ENCODE peak calls at places on chromosomes 12 and 14, in ten cellular contexts. One of them, this sample, is unnamed.

GRCh38 chr12:116666305-116666673 is 71.6 kb downstream of the SPRING1 start:
- DNase-seq in NCI-H446 treated with DMSO at 0.1 percent for 48 hours: no peak
- DNase-seq in progenitor cell of endocrine pancreas: no peak
- DNase-seq in AML-193: no peak
- DNase-seq in EL: no peak
- DNase-seq in NCI-H1092: no peak
- DNase-seq in HFFc6: no peak
- DNase-seq in smooth muscle cell of the brain vasculature: no peak
- DNase-seq in M059J: no peak
- DNase-seq in NCI-H2227 treated with DMSO at 0.1 percent for 48 hours: no peak
- DNase-seq in this sample: no peak

GRCh38 chr12:45991289-45992249 is 1.2 kb upstream of the SCAF11 start:
- DNase-seq in EL: peak
- DNase-seq in progenitor cell of endocrine pancreas: peak
- DNase-seq in M059J: peak
- DNase-seq in NCI-H446 treated with DMSO at 0.1 percent for 48 hours: peak
- DNase-seq in smooth muscle cell of the brain vasculature: no peak
- DNase-seq in NCI-H1092: peak
- DNase-seq in NCI-H2227 treated with DMSO at 0.1 percent for 48 hours: peak
- DNase-seq in HFFc6: peak
- DNase-seq in AML-193: peak
- DNase-seq in this sample: peak

GRCh38 chr12:69739287-69740191 is 879 bp downstream of the RAB3IP start:
- DNase-seq in progenitor cell of endocrine pancreas: peak
- DNase-seq in AML-193: peak
- DNase-seq in NCI-H2227 treated with DMSO at 0.1 percent for 48 hours: peak
- DNase-seq in NCI-H446 treated with DMSO at 0.1 percent for 48 hours: peak
- DNase-seq in EL: peak
- DNase-seq in M059J: peak
- DNase-seq in HFFc6: no peak
- DNase-seq in NCI-H1092: no peak
- DNase-seq in smooth muscle cell of the brain vasculature: no peak
- DNase-seq in this sample: peak

GRCh38 chr12:91991397-91992187 is 154.1 kb downstream of the BTG1 start:
- DNase-seq in NCI-H446 treated with DMSO at 0.1 percent for 48 hours: no peak
- DNase-seq in smooth muscle cell of the brain vasculature: no peak
- DNase-seq in HFFc6: no peak
- DNase-seq in AML-193: no peak
- DNase-seq in progenitor cell of endocrine pancreas: no peak
- DNase-seq in EL: no peak
- DNase-seq in NCI-H2227 treated with DMSO at 0.1 percent for 48 hours: no peak
- DNase-seq in M059J: no peak
- DNase-seq in NCI-H1092: no peak
- DNase-seq in this sample: no peak

GRCh38 chr12:75571651-75572050 is 60.2 kb upstream of the KRR1 start:
- DNase-seq in NCI-H2227 treated with DMSO at 0.1 percent for 48 hours: no peak
- DNase-seq in NCI-H1092: no peak
- DNase-seq in NCI-H446 treated with DMSO at 0.1 percent for 48 hours: no peak
- DNase-seq in M059J: no peak
- DNase-seq in AML-193: no peak
- DNase-seq in HFFc6: no peak
- DNase-seq in progenitor cell of endocrine pancreas: no peak
- DNase-seq in EL: no peak
- DNase-seq in smooth muscle cell of the brain vasculature: no peak
- DNase-seq in this sample: no peak

GRCh38 chr14:32809255-32809654 is 129.4 kb upstream of the NPAS3 start:
- DNase-seq in NCI-H1092: peak
- DNase-seq in progenitor cell of endocrine pancreas: no peak
- DNase-seq in HFFc6: no peak
- DNase-seq in NCI-H2227 treated with DMSO at 0.1 percent for 48 hours: no peak
- DNase-seq in AML-193: no peak
- DNase-seq in smooth muscle cell of the brain vasculature: no peak
- DNase-seq in M059J: no peak
- DNase-seq in EL: no peak
- DNase-seq in NCI-H446 treated with DMSO at 0.1 percent for 48 hours: no peak
- DNase-seq in this sample: no peak

GRCh38 chr14:25006961-25007795 is 42.8 kb downstream of the STXBP6 start:
- DNase-seq in smooth muscle cell of the brain vasculature: no peak
- DNase-seq in AML-193: no peak
- DNase-seq in M059J: peak
- DNase-seq in HFFc6: peak
- DNase-seq in EL: peak
- DNase-seq in NCI-H2227 treated with DMSO at 0.1 percent for 48 hours: no peak
- DNase-seq in NCI-H1092: no peak
- DNase-seq in NCI-H446 treated with DMSO at 0.1 percent for 48 hours: no peak
- DNase-seq in progenitor cell of endocrine pancreas: no peak
- DNase-seq in this sample: no peak

GRCh38 chr12:79183003-79183402 is 318.4 kb downstream of the SYT1 start:
- DNase-seq in NCI-H1092: no peak
- DNase-seq in HFFc6: no peak
- DNase-seq in EL: peak
- DNase-seq in NCI-H446 treated with DMSO at 0.1 percent for 48 hours: no peak
- DNase-seq in NCI-H2227 treated with DMSO at 0.1 percent for 48 hours: no peak
- DNase-seq in smooth muscle cell of the brain vasculature: no peak
- DNase-seq in AML-193: no peak
- DNase-seq in M059J: no peak
- DNase-seq in progenitor cell of endocrine pancreas: no peak
- DNase-seq in this sample: no peak

GRCh38 chr14:37447883-37448391 is 147.1 kb downstream of the FOXA1 start:
- DNase-seq in progenitor cell of endocrine pancreas: no peak
- DNase-seq in AML-193: no peak
- DNase-seq in HFFc6: no peak
- DNase-seq in NCI-H1092: no peak
- DNase-seq in smooth muscle cell of the brain vasculature: no peak
- DNase-seq in EL: no peak
- DNase-seq in NCI-H446 treated with DMSO at 0.1 percent for 48 hours: no peak
- DNase-seq in M059J: no peak
- DNase-seq in NCI-H2227 treated with DMSO at 0.1 percent for 48 hours: no peak
- DNase-seq in this sample: no peak

GRCh38 chr14:92475037-92475436 is 38.5 kb upstream of the RIN3 start:
- DNase-seq in NCI-H2227 treated with DMSO at 0.1 percent for 48 hours: no peak
- DNase-seq in HFFc6: no peak
- DNase-seq in M059J: no peak
- DNase-seq in smooth muscle cell of the brain vasculature: no peak
- DNase-seq in AML-193: no peak
- DNase-seq in progenitor cell of endocrine pancreas: no peak
- DNase-seq in EL: no peak
- DNase-seq in NCI-H446 treated with DMSO at 0.1 percent for 48 hours: no peak
- DNase-seq in NCI-H1092: no peak
- DNase-seq in this sample: no peak

GRCh38 chr14:76937181-76938091 is 91.1 kb downstream of the IRF2BPL start:
- DNase-seq in progenitor cell of endocrine pancreas: no peak
- DNase-seq in NCI-H1092: peak
- DNase-seq in NCI-H446 treated with DMSO at 0.1 percent for 48 hours: peak
- DNase-seq in HFFc6: peak
- DNase-seq in NCI-H2227 treated with DMSO at 0.1 percent for 48 hours: peak
- DNase-seq in M059J: peak
- DNase-seq in AML-193: no peak
- DNase-seq in smooth muscle cell of the brain vasculature: peak
- DNase-seq in EL: peak
- DNase-seq in this sample: peak

GRCh38 chr12:131264625-131265024 is 310.9 kb downstream of the ADGRD1 start:
- DNase-seq in NCI-H2227 treated with DMSO at 0.1 percent for 48 hours: no peak
- DNase-seq in M059J: peak
- DNase-seq in EL: no peak
- DNase-seq in HFFc6: no peak
- DNase-seq in NCI-H1092: peak
- DNase-seq in AML-193: no peak
- DNase-seq in NCI-H446 treated with DMSO at 0.1 percent for 48 hours: no peak
- DNase-seq in smooth muscle cell of the brain vasculature: no peak
- DNase-seq in progenitor cell of endocrine pancreas: no peak
- DNase-seq in this sample: no peak

GRCh38 chr14:73239463-73240241 is 2.3 kb downstream of the PAPLN start:
- DNase-seq in NCI-H2227 treated with DMSO at 0.1 percent for 48 hours: no peak
- DNase-seq in M059J: peak
- DNase-seq in HFFc6: peak
- DNase-seq in EL: peak
- DNase-seq in progenitor cell of endocrine pancreas: no peak
- DNase-seq in AML-193: no peak
- DNase-seq in NCI-H446 treated with DMSO at 0.1 percent for 48 hours: no peak
- DNase-seq in NCI-H1092: no peak
- DNase-seq in smooth muscle cell of the brain vasculature: no peak
- DNase-seq in this sample: no peak

GRCh38 chr12:131445184-131445974 is 265.5 kb upstream of the SFSWAP start:
- DNase-seq in HFFc6: no peak
- DNase-seq in NCI-H1092: no peak
- DNase-seq in NCI-H2227 treated with DMSO at 0.1 percent for 48 hours: no peak
- DNase-seq in smooth muscle cell of the brain vasculature: no peak
- DNase-seq in M059J: no peak
- DNase-seq in NCI-H446 treated with DMSO at 0.1 percent for 48 hours: no peak
- DNase-seq in AML-193: no peak
- DNase-seq in progenitor cell of endocrine pancreas: no peak
- DNase-seq in EL: no peak
- DNase-seq in this sample: no peak

GRCh38 chr14:68964300-68965093 is 14.6 kb downstream of the ACTN1 start:
- DNase-seq in smooth muscle cell of the brain vasculature: no peak
- DNase-seq in NCI-H446 treated with DMSO at 0.1 percent for 48 hours: no peak
- DNase-seq in NCI-H1092: no peak
- DNase-seq in HFFc6: no peak
- DNase-seq in NCI-H2227 treated with DMSO at 0.1 percent for 48 hours: no peak
- DNase-seq in EL: no peak
- DNase-seq in progenitor cell of endocrine pancreas: no peak
- DNase-seq in AML-193: no peak
- DNase-seq in M059J: no peak
- DNase-seq in this sample: no peak

GRCh38 chr12:92505373-92506340 is 197.1 kb upstream of the PLEKHG7 start:
- DNase-seq in NCI-H2227 treated with DMSO at 0.1 percent for 48 hours: peak
- DNase-seq in NCI-H446 treated with DMSO at 0.1 percent for 48 hours: no peak
- DNase-seq in HFFc6: no peak
- DNase-seq in progenitor cell of endocrine pancreas: no peak
- DNase-seq in EL: no peak
- DNase-seq in M059J: no peak
- DNase-seq in AML-193: peak
- DNase-seq in NCI-H1092: peak
- DNase-seq in smooth muscle cell of the brain vasculature: peak
- DNase-seq in this sample: peak

GRCh38 chr14:69614592-69614991 is 3.2 kb downstream of the SUSD6 start:
- DNase-seq in smooth muscle cell of the brain vasculature: no peak
- DNase-seq in NCI-H446 treated with DMSO at 0.1 percent for 48 hours: no peak
- DNase-seq in progenitor cell of endocrine pancreas: no peak
- DNase-seq in M059J: no peak
- DNase-seq in AML-193: peak
- DNase-seq in HFFc6: no peak
- DNase-seq in EL: no peak
- DNase-seq in NCI-H1092: no peak
- DNase-seq in NCI-H2227 treated with DMSO at 0.1 percent for 48 hours: peak
- DNase-seq in this sample: no peak

GRCh38 chr12:102631274-102631673 is 150.9 kb upstream of the IGF1 start:
- DNase-seq in EL: peak
- DNase-seq in M059J: peak
- DNase-seq in NCI-H1092: no peak
- DNase-seq in AML-193: no peak
- DNase-seq in NCI-H2227 treated with DMSO at 0.1 percent for 48 hours: no peak
- DNase-seq in HFFc6: peak
- DNase-seq in NCI-H446 treated with DMSO at 0.1 percent for 48 hours: no peak
- DNase-seq in progenitor cell of endocrine pancreas: no peak
- DNase-seq in smooth muscle cell of the brain vasculature: no peak
- DNase-seq in this sample: no peak

GRCh38 chr12:103762473-103762872 is 78.6 kb downstream of the NT5DC3 start:
- DNase-seq in AML-193: no peak
- DNase-seq in progenitor cell of endocrine pancreas: no peak
- DNase-seq in M059J: no peak
- DNase-seq in NCI-H446 treated with DMSO at 0.1 percent for 48 hours: no peak
- DNase-seq in NCI-H2227 treated with DMSO at 0.1 percent for 48 hours: no peak
- DNase-seq in smooth muscle cell of the brain vasculature: no peak
- DNase-seq in EL: no peak
- DNase-seq in NCI-H1092: no peak
- DNase-seq in HFFc6: no peak
- DNase-seq in this sample: no peak

GRCh38 chr12:93192878-93193277 is 184.8 kb upstream of the NUDT4 start:
- DNase-seq in smooth muscle cell of the brain vasculature: no peak
- DNase-seq in NCI-H446 treated with DMSO at 0.1 percent for 48 hours: no peak
- DNase-seq in progenitor cell of endocrine pancreas: no peak
- DNase-seq in AML-193: no peak
- DNase-seq in EL: no peak
- DNase-seq in M059J: no peak
- DNase-seq in NCI-H1092: no peak
- DNase-seq in HFFc6: no peak
- DNase-seq in NCI-H2227 treated with DMSO at 0.1 percent for 48 hours: no peak
- DNase-seq in this sample: no peak

GRCh38 chr12:176321-177181 is 37.4 kb downstream of the SLC6A12 start:
- DNase-seq in progenitor cell of endocrine pancreas: no peak
- DNase-seq in M059J: peak
- DNase-seq in AML-193: no peak
- DNase-seq in NCI-H446 treated with DMSO at 0.1 percent for 48 hours: peak
- DNase-seq in NCI-H1092: no peak
- DNase-seq in HFFc6: peak
- DNase-seq in smooth muscle cell of the brain vasculature: no peak
- DNase-seq in NCI-H2227 treated with DMSO at 0.1 percent for 48 hours: no peak
- DNase-seq in EL: peak
- DNase-seq in this sample: no peak

GRCh38 chr12:64685605-64686004 is 73.6 kb downstream of the GNS start:
- DNase-seq in NCI-H1092: no peak
- DNase-seq in smooth muscle cell of the brain vasculature: no peak
- DNase-seq in NCI-H2227 treated with DMSO at 0.1 percent for 48 hours: no peak
- DNase-seq in M059J: no peak
- DNase-seq in progenitor cell of endocrine pancreas: no peak
- DNase-seq in NCI-H446 treated with DMSO at 0.1 percent for 48 hours: no peak
- DNase-seq in EL: no peak
- DNase-seq in AML-193: no peak
- DNase-seq in HFFc6: no peak
- DNase-seq in this sample: no peak

GRCh38 chr12:114447274-114447716 is 41.4 kb upstream of the TBX5 start:
- DNase-seq in HFFc6: no peak
- DNase-seq in NCI-H1092: no peak
- DNase-seq in AML-193: no peak
- DNase-seq in NCI-H2227 treated with DMSO at 0.1 percent for 48 hours: no peak
- DNase-seq in EL: no peak
- DNase-seq in smooth muscle cell of the brain vasculature: no peak
- DNase-seq in M059J: no peak
- DNase-seq in progenitor cell of endocrine pancreas: no peak
- DNase-seq in NCI-H446 treated with DMSO at 0.1 percent for 48 hours: no peak
- DNase-seq in this sample: no peak

GRCh38 chr14:105294142-105294597 is 6.6 kb downstream of the BRF1 start:
- DNase-seq in progenitor cell of endocrine pancreas: no peak
- DNase-seq in NCI-H1092: peak
- DNase-seq in HFFc6: peak
- DNase-seq in NCI-H2227 treated with DMSO at 0.1 percent for 48 hours: peak
- DNase-seq in NCI-H446 treated with DMSO at 0.1 percent for 48 hours: no peak
- DNase-seq in M059J: peak
- DNase-seq in smooth muscle cell of the brain vasculature: no peak
- DNase-seq in AML-193: peak
- DNase-seq in EL: no peak
- DNase-seq in this sample: peak

GRCh38 chr12:93376436-93377251 is 1.1 kb upstream of the NUDT4 start:
- DNase-seq in EL: peak
- DNase-seq in AML-193: peak
- DNase-seq in NCI-H1092: no peak
- DNase-seq in progenitor cell of endocrine pancreas: no peak
- DNase-seq in NCI-H446 treated with DMSO at 0.1 percent for 48 hours: no peak
- DNase-seq in HFFc6: no peak
- DNase-seq in M059J: peak
- DNase-seq in smooth muscle cell of the brain vasculature: no peak
- DNase-seq in NCI-H2227 treated with DMSO at 0.1 percent for 48 hours: peak
- DNase-seq in this sample: no peak

GRCh38 chr12:5272061-5272820 is 159.7 kb upstream of the NTF3 start:
- DNase-seq in HFFc6: no peak
- DNase-seq in NCI-H1092: no peak
- DNase-seq in progenitor cell of endocrine pancreas: no peak
- DNase-seq in M059J: peak
- DNase-seq in EL: no peak
- DNase-seq in NCI-H446 treated with DMSO at 0.1 percent for 48 hours: peak
- DNase-seq in smooth muscle cell of the brain vasculature: no peak
- DNase-seq in AML-193: no peak
- DNase-seq in NCI-H2227 treated with DMSO at 0.1 percent for 48 hours: no peak
- DNase-seq in this sample: no peak

GRCh38 chr14:63543826-63544320 is 696 bp upstream of the PPP2R5E start:
- DNase-seq in NCI-H1092: peak
- DNase-seq in NCI-H2227 treated with DMSO at 0.1 percent for 48 hours: peak
- DNase-seq in EL: peak
- DNase-seq in progenitor cell of endocrine pancreas: no peak
- DNase-seq in NCI-H446 treated with DMSO at 0.1 percent for 48 hours: no peak
- DNase-seq in AML-193: no peak
- DNase-seq in HFFc6: no peak
- DNase-seq in smooth muscle cell of the brain vasculature: no peak
- DNase-seq in M059J: no peak
- DNase-seq in this sample: no peak

GRCh38 chr12:105453306-105453705 is 122.8 kb downstream of the C12orf75 start:
- DNase-seq in smooth muscle cell of the brain vasculature: no peak
- DNase-seq in NCI-H1092: no peak
- DNase-seq in M059J: no peak
- DNase-seq in HFFc6: no peak
- DNase-seq in NCI-H2227 treated with DMSO at 0.1 percent for 48 hours: no peak
- DNase-seq in progenitor cell of endocrine pancreas: no peak
- DNase-seq in NCI-H446 treated with DMSO at 0.1 percent for 48 hours: no peak
- DNase-seq in AML-193: no peak
- DNase-seq in EL: no peak
- DNase-seq in this sample: no peak

This sample was measured in NCI-H2107.